ENCODE peak calls at places on chromosomes 12 and 14, in four cellular contexts. S is tibial artery, J is fibroblast of lung, R is Karpas-422. T is an unnamed sample.

GRCh38 chr12:107349008-107349747 is 255.8 kb upstream of the CRY1 start:
- DNase-seq in S (no peak), J (peak; percentile 35), R (no peak), T (no peak)

GRCh38 chr12:54016478-54016964 is 7.7 kb downstream of the HOXC8 start:
- DNase-seq in S (no peak), J (peak; percentile 23), R (no peak), T (no peak)

GRCh38 chr14:75597149-75597548 is 18.7 kb downstream of the FLVCR2 start:
- DNase-seq in S (no peak), J (no peak), R (no peak), T (no peak)

GRCh38 chr12:119153477-119154434 is 25.0 kb upstream of the HSPB8 start:
- DNase-seq in S (peak; percentile 45), J (peak; percentile 49), R (no peak), T (peak; percentile 79)

GRCh38 chr12:108833355-108833733 is 24.0 kb downstream of the SSH1 start:
- DNase-seq in S (no peak), J (peak; percentile 62), R (no peak), T (no peak)

GRCh38 chr12:86727151-86727550 is 471.0 kb upstream of the MGAT4C start:
- DNase-seq in S (no peak), J (peak; percentile 93), R (no peak), T (no peak)

GRCh38 chr12:42336286-42336685 is 10.3 kb downstream of the PPHLN1 start:
- DNase-seq in S (no peak), J (no peak), R (no peak), T (no peak)

GRCh38 chr14:76261371-76261811 is 109.7 kb downstream of the GPATCH2L start:
- DNase-seq in S (no peak), J (no peak), R (no peak), T (no peak)

GRCh38 chr12:76113800-76114757 is 29.6 kb upstream of the NAP1L1 start:
- DNase-seq in S (no peak), J (no peak), R (no peak), T (no peak)

GRCh38 chr14:69773571-69774276 is 6.8 kb downstream of the SRSF5 start:
- DNase-seq in S (no peak), J (no peak), R (peak; percentile 52), T (no peak)

GRCh38 chr12:101924647-101925046 is 47.3 kb downstream of the DRAM1 start:
- DNase-seq in S (no peak), J (no peak), R (peak; percentile 81), T (no peak)

GRCh38 chr12:48165089-48166031 is 8.0 kb upstream of the ASB8 start:
- DNase-seq in S (no peak), J (peak; percentile 76), R (peak; percentile 89), T (no peak)

GRCh38 chr12:122366685-122367475 is 55.6 kb downstream of the CLIP1 start:
- DNase-seq in S (peak; percentile 74), J (peak; percentile 90), R (no peak), T (no peak)

GRCh38 chr12:48472259-48472658 is at the start of gene ANP32D:
- DNase-seq in S (no peak), J (no peak), R (no peak), T (no peak)

GRCh38 chr14:94030571-94030970 is 4.4 kb downstream of the OTUB2 start:
- DNase-seq in S (no peak), J (no peak), R (no peak), T (no peak)

GRCh38 chr12:116697305-116698130 is 40.4 kb downstream of the SPRING1 start:
- DNase-seq in S (no peak), J (peak; percentile 15), R (peak; percentile 78), T (no peak)

GRCh38 chr14:101075025-101075800 is 171.7 kb upstream of the RTL1 start:
- DNase-seq in S (peak; percentile 16), J (no peak), R (peak; percentile 77), T (no peak)

GRCh38 chr14:104795781-104796681 is 483 bp upstream of the AKT1 start:
- DNase-seq in S (no peak), J (no peak), R (peak; percentile 86), T (no peak)

GRCh38 chr12:46371718-46372130 is 849 bp downstream of the SLC38A2 start:
- DNase-seq in S (peak; percentile 76), J (peak; percentile 73), R (peak; percentile 67), T (peak; percentile 92)

GRCh38 chr12:27293463-27293862 is 39.2 kb upstream of the BMAL2 start:
- DNase-seq in S (no peak), J (peak; percentile 70), R (no peak), T (no peak)

GRCh38 chr12:68203460-68203875 is 22.1 kb downstream of the IL26 start:
- DNase-seq in S (no peak), J (no peak), R (no peak), T (no peak)

GRCh38 chr12:95051241-95051640 is 22.2 kb downstream of the NR2C1 start:
- DNase-seq in S (no peak), J (no peak), R (no peak), T (no peak)

GRCh38 chr12:6204533-6205143 is 4.4 kb downstream of the CD9 start:
- DNase-seq in S (no peak), J (no peak), R (no peak), T (no peak)
- H3K4me3 ChIP-seq in S (peak overlapping the region; percentile 10), J (no peak overlapping the region), R (no peak overlapping the region), T (no peak overlapping the region)

DNA sequence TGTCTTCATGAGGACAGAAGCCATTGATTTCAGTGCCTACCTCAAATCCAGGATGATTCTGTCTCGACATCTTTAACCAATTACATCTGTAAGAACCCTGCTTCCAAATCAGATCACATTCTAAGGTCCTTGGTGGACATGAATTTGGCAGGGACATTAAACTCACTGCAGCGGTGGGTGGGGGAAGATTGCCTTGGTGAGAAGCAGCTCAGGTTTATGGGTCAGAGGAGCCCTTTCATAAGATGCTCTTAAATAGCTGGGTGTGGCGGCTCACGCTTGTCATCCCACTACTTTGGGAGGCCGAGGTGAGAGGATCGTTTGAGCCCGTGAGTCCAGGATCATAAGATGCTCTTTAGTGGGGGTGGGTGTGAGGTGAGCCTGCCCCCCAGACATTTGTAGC is 42.9 kb downstream of the ELK3 start:
- DNase-seq in S (no peak), J (peak; percentile 52), R (no peak), T (no peak)
- H3K4me1 ChIP-seq in S (peaks cover 40% of the 10 kb centered on the region), J (peaks cover 50% of the 10 kb centered on the region), R (no peaks in the 10 kb centered on the region), T (peaks cover 86% of the 10 kb centered on the region)

GRCh38 chr14:33307691-33308369 is 369.2 kb downstream of the NPAS3 start:
- DNase-seq in S (peak; percentile 20), J (peak; percentile 55), R (no peak), T (no peak)
- H3K27ac ChIP-seq in S (no peak overlapping the region), J (no peak overlapping the region), R (no peak overlapping the region), T (no peak overlapping the region)

DNA sequence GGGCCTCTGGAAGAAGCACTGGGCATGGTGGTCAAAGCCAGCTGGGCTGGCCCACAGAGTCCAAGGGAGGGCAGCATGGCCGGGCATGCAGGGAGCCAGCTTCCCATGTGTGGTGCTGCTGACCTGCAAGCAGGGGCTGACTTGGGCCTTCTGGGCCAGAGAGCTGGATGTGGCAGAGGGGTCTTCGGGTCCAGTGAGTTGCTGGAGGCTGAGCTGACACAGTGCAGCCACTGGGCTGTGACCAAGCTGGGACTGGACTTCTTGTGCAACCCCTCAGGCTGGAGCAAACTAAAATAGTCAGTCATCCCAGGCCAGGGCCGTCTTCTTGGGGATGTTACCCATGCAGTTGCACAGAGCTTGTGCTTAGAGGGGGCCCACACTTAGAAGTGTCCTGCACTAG is 7.4 kb upstream of the RIN3 start:
- DNase-seq in S (no peak), J (no peak), R (no peak), T (no peak)
- H3K4me3 ChIP-seq in S (no peak overlapping the region), J (no peak overlapping the region), R (no peak overlapping the region), T (no peak overlapping the region)

T was measured in left lung.